ENCODE peak calls at places on chromosomes 12 and 14, in five cellular contexts. U, G, X, C and N are unnamed samples.
A peak's percentile ranks its signal among the peaks of the same experiment; 100 is the strongest.

GRCh38 chr14:58082491-58083098 is 69.4 kb downstream of the ARMH4 start:
- DNase-seq in U (no peak), G (no peak), X (no peak), C (peak; percentile 26), N (no peak)

GRCh38 chr12:6917491-6918231 is 3.3 kb downstream of the ENO2 start:
- DNase-seq in U (no peak), G (no peak), X (no peak), C (no peak), N (no peak)

GRCh38 chr14:100078997-100079561 is 13.9 kb downstream of the EVL start:
- DNase-seq in U (no peak), G (peak; percentile 84), X (peak; percentile 94), C (no peak), N (no peak)

GRCh38 chr12:11067514-11067913 is 5.4 kb upstream of the TAS2R46 start:
- DNase-seq in U (no peak), G (peak; percentile 82), X (no peak), C (no peak), N (no peak)

GRCh38 chr14:75831455-75831854 is 150.3 kb downstream of the TGFB3 start:
- DNase-seq in U (peak; percentile 38), G (no peak), X (peak; percentile 61), C (peak; percentile 45), N (peak; percentile 69)

GRCh38 chr12:6312529-6313325 is 2.2 kb downstream of the PLEKHG6 start:
- DNase-seq in U (no peak), G (no peak), X (no peak), C (peak; percentile 76), N (peak; percentile 75)

GRCh38 chr12:83477706-83478105 is 791.0 kb downstream of the TMTC2 start:
- DNase-seq in U (no peak), G (no peak), X (no peak), C (no peak), N (no peak)

GRCh38 chr12:66062280-66062605 is 68.3 kb downstream of the LLPH start:
- DNase-seq in U (no peak), G (no peak), X (no peak), C (no peak), N (no peak)

GRCh38 chr12:105069936-105070702 is 14.1 kb downstream of the ALDH1L2 start:
- DNase-seq in U (no peak), G (no peak), X (no peak), C (no peak), N (no peak)

GRCh38 chr12:65025070-65025469 is 96.0 kb downstream of the WIF1 start:
- DNase-seq in U (no peak), G (no peak), X (no peak), C (no peak), N (no peak)

GRCh38 chr12:69274861-69275260 is 35.5 kb downstream of the CPSF6 start:
- DNase-seq in U (no peak), G (no peak), X (no peak), C (no peak), N (no peak)

GRCh38 chr12:49332891-49333371 is 4.1 kb downstream of the C1QL4 start:
- DNase-seq in U (no peak), G (peak; percentile 84), X (no peak), C (no peak), N (peak; percentile 66)

GRCh38 chr12:115937345-115937744 is 340.1 kb downstream of the MED13L start:
- DNase-seq in U (no peak), G (no peak), X (no peak), C (no peak), N (no peak)

GRCh38 chr12:58268080-58268479 is 326.7 kb downstream of the ATP23 start:
- DNase-seq in U (no peak), G (no peak), X (no peak), C (no peak), N (no peak)

GRCh38 chr12:6961695-6962284 is 8.7 kb downstream of the PHB2 start:
- DNase-seq in U (peak; percentile 53), G (peak; percentile 92), X (no peak), C (peak; percentile 77), N (peak; percentile 81)

GRCh38 chr12:125132698-125133400 is 67.6 kb downstream of the AACS start:
- DNase-seq in U (no peak), G (no peak), X (no peak), C (no peak), N (no peak)

GRCh38 chr12:12819752-12820311 is 6.7 kb downstream of the DDX47 start:
- DNase-seq in U (no peak), G (peak; percentile 73), X (no peak), C (no peak), N (no peak)

GRCh38 chr14:103142031-103142430 is 18.8 kb downstream of the TNFAIP2 start:
- DNase-seq in U (no peak), G (no peak), X (no peak), C (no peak), N (no peak)

GRCh38 chr14:104650057-104650980 is 39.1 kb upstream of the INF2 start:
- DNase-seq in U (peak; percentile 70), G (peak; percentile 92), X (peak; percentile 73), C (peak; percentile 83), N (no peak)

GRCh38 chr14:30299915-30300314 is 259.0 kb upstream of the G2E3 start:
- DNase-seq in U (no peak), G (no peak), X (no peak), C (no peak), N (no peak)